ENCODE peak calls at places on chromosomes 6 and 20, in ten cellular contexts. S is neural progenitor cell; U is nucleus accumbens; Z is SW480; V is bronchial epithelial cell; T is lower leg skin; Q is left ventricle myocardium inferior; C is kidney; G is effector CD8-positive, alpha-beta T cell; B is T-helper 1 cell. E is an unnamed sample.

GRCh38 chr6:63598001-63598250 is 25.6 kb downstream of the LOC128125822 start:
- DNase-seq in S (no peak), U (no peak), Z (no peak), V (no peak), T (no peak), Q (no peak), C (no peak), G (no peak), B (no peak), E (peak)

GRCh38 chr6:15855311-15855710 is 192.5 kb upstream of the DTNBP1 start:
- DNase-seq in S (no peak), U (no peak), Z (no peak), V (no peak), T (no peak), Q (no peak), C (no peak), G (no peak), B (no peak), E (peak)

GRCh38 chr6:161847628-161848027 is 573.8 kb upstream of the AGPAT4 start:
- DNase-seq in S (no peak), U (no peak), Z (no peak), V (no peak), T (no peak), Q (no peak), C (no peak), G (no peak), B (no peak), E (no peak)

GRCh38 chr6:27260339-27260738 is 12.8 kb downstream of the PRSS16 start:
- DNase-seq in S (peak), U (no peak), Z (no peak), V (no peak), T (no peak), Q (no peak), C (no peak), G (no peak), B (no peak), E (peak)

GRCh38 chr6:4603291-4603690 is 172.9 kb upstream of the CDYL start:
- DNase-seq in S (no peak), U (no peak), Z (peak), V (peak), T (peak), Q (peak), C (peak), G (no peak), B (no peak), E (no peak)

GRCh38 chr6:41439524-41440418 is 104.4 kb downstream of the NCR2 start:
- DNase-seq in S (no peak), U (no peak), Z (no peak), V (no peak), T (no peak), Q (no peak), C (no peak), G (no peak), B (no peak), E (peak)

GRCh38 chr6:111614833-111615582 is 9.3 kb upstream of the TRAF3IP2 start:
- DNase-seq in S (peak), U (no peak), Z (no peak), V (no peak), T (no peak), Q (no peak), C (no peak), G (no peak), B (no peak), E (peak)

GRCh38 chr6:31407699-31408098 is 4.3 kb downstream of the MICA start:
- DNase-seq in S (no peak), U (no peak), Z (peak), V (peak), T (no peak), Q (no peak), C (no peak), G (no peak), B (no peak), E (no peak)

GRCh38 chr6:26142026-26142425 is 54.8 kb downstream of the HFE start:
- DNase-seq in S (no peak), U (no peak), Z (no peak), V (no peak), T (no peak), Q (no peak), C (no peak), G (no peak), B (no peak), E (no peak)

GRCh38 chr6:36290668-36291620 is 21.1 kb downstream of the PNPLA1 start:
- DNase-seq in S (no peak), U (no peak), Z (peak), V (peak), T (no peak), Q (no peak), C (no peak), G (no peak), B (no peak), E (no peak)

GRCh38 chr6:3900744-3901351 is 51.7 kb downstream of the FAM50B start:
- DNase-seq in S (no peak), U (no peak), Z (no peak), V (peak), T (no peak), Q (no peak), C (no peak), G (no peak), B (no peak), E (no peak)

GRCh38 chr6:32086661-32087573 is 22.2 kb downstream of the TNXB start:
- DNase-seq in S (no peak), U (no peak), Z (peak), V (no peak), T (no peak), Q (no peak), C (no peak), G (no peak), B (no peak), E (no peak)

GRCh38 chr20:59075934-59076508 is 33.4 kb upstream of the PRELID3B start:
- DNase-seq in S (no peak), U (no peak), Z (no peak), V (no peak), T (no peak), Q (no peak), C (no peak), G (no peak), B (no peak), E (no peak)

GRCh38 chr6:166032366-166033171 is 135.1 kb downstream of the TBXT start:
- DNase-seq in S (peak), U (no peak), Z (peak), V (no peak), T (no peak), Q (peak), C (no peak), G (no peak), B (no peak), E (peak)

GRCh38 chr20:41615110-41615509 is 3.1 kb downstream of the CHD6 start:
- DNase-seq in S (no peak), U (no peak), Z (no peak), V (no peak), T (no peak), Q (no peak), C (no peak), G (no peak), B (no peak), E (no peak)

GRCh38 chr6:157281570-157281969 is 41.7 kb downstream of the TMEM242 start:
- DNase-seq in S (no peak), U (no peak), Z (peak), V (no peak), T (no peak), Q (no peak), C (peak), G (no peak), B (no peak), E (peak)

GRCh38 chr6:138406443-138406842 is 2.4 kb downstream of the HEBP2 start:
- DNase-seq in S (no peak), U (no peak), Z (no peak), V (no peak), T (no peak), Q (no peak), C (no peak), G (no peak), B (no peak), E (no peak)

GRCh38 chr6:130134594-130134993 is 88.2 kb downstream of the SAMD3 start:
- DNase-seq in S (no peak), U (no peak), Z (no peak), V (no peak), T (no peak), Q (no peak), C (no peak), G (no peak), B (no peak), E (no peak)

GRCh38 chr20:48716086-48716485 is 111.7 kb downstream of the PREX1 start:
- DNase-seq in S (no peak), U (no peak), Z (no peak), V (no peak), T (no peak), Q (no peak), C (no peak), G (no peak), B (no peak), E (no peak)

GRCh38 chr6:7267521-7268091 is 45.4 kb downstream of the SSR1 start:
- DNase-seq in S (no peak), U (peak), Z (peak), V (peak), T (peak), Q (no peak), C (peak), G (no peak), B (no peak), E (no peak)

GRCh38 chr6:9308284-9308683 is 872.9 kb upstream of the SLC35B3 start:
- DNase-seq in S (no peak), U (no peak), Z (no peak), V (peak), T (no peak), Q (no peak), C (no peak), G (no peak), B (no peak), E (peak)

GRCh38 chr6:16800942-16801341 is 39.7 kb upstream of the ATXN1 start:
- DNase-seq in S (no peak), U (no peak), Z (no peak), V (peak), T (no peak), Q (no peak), C (no peak), G (no peak), B (no peak), E (no peak)

GRCh38 chr6:136067731-136068341 is 182.3 kb downstream of the MTFR2 start:
- DNase-seq in S (peak), U (no peak), Z (peak), V (peak), T (no peak), Q (no peak), C (peak), G (no peak), B (no peak), E (peak)

GRCh38 chr6:120031837-120032236 is 682.3 kb upstream of the MAN1A1 start:
- DNase-seq in S (no peak), U (no peak), Z (no peak), V (no peak), T (no peak), Q (no peak), C (no peak), G (no peak), B (no peak), E (no peak)

GRCh38 chr20:32456869-32457421 is 98.8 kb downstream of the ASXL1 start:
- DNase-seq in S (peak), U (peak), Z (no peak), V (no peak), T (no peak), Q (no peak), C (peak), G (no peak), B (no peak), E (peak)

GRCh38 chr6:43865947-43866346 is 95.9 kb downstream of the VEGFA start:
- DNase-seq in S (no peak), U (no peak), Z (no peak), V (no peak), T (no peak), Q (no peak), C (peak), G (no peak), B (no peak), E (no peak)

GRCh38 chr20:21739682-21740081 is 34.2 kb downstream of the PAX1 start:
- DNase-seq in S (no peak), U (no peak), Z (no peak), V (no peak), T (no peak), Q (no peak), C (no peak), G (no peak), B (no peak), E (peak)

GRCh38 chr20:51360451-51361230 is 181.9 kb downstream of the NFATC2 start:
- DNase-seq in S (no peak), U (no peak), Z (peak), V (peak), T (no peak), Q (no peak), C (no peak), G (no peak), B (no peak), E (no peak)

GRCh38 chr6:117992856-117993255 is 85.8 kb downstream of the SLC35F1 start:
- DNase-seq in S (no peak), U (peak), Z (peak), V (no peak), T (no peak), Q (no peak), C (no peak), G (no peak), B (no peak), E (no peak)

GRCh38 chr20:46994341-46994740 is 99.7 kb downstream of the EYA2 start:
- DNase-seq in S (no peak), U (no peak), Z (no peak), V (peak), T (no peak), Q (no peak), C (no peak), G (no peak), B (peak), E (no peak)

GRCh38 chr6:109255946-109256628 is 126.2 kb downstream of the CD164 start:
- DNase-seq in S (no peak), U (no peak), Z (no peak), V (no peak), T (no peak), Q (no peak), C (no peak), G (no peak), B (no peak), E (no peak)

GRCh38 chr6:134342972-134343371 is 25.1 kb upstream of the SGK1 start:
- DNase-seq in S (no peak), U (no peak), Z (no peak), V (no peak), T (no peak), Q (peak), C (no peak), G (no peak), B (no peak), E (no peak)

E was measured in mesendoderm.